ENCODE peak calls at places on chromosome 22, in ten cellular contexts. One of them, this sample, is unnamed.

GRCh38 chr22:27630754-27631153 is 170.8 kb downstream of the MN1 start:
- DNase-seq in MM.1S: no peak
- DNase-seq in cardiac muscle cell: no peak
- DNase-seq in CD8-positive, alpha-beta memory T cell: no peak
- DNase-seq in neural progenitor cell: peak
- DNase-seq in left lung: no peak
- DNase-seq in colonic mucosa: no peak
- DNase-seq in Peyer's patch: no peak
- DNase-seq in stomach: no peak
- DNase-seq in IMR-90: no peak
- DNase-seq in this sample: no peak

GRCh38 chr22:30878516-30879365 is 89.8 kb downstream of the MORC2 start:
- DNase-seq in MM.1S: no peak
- DNase-seq in cardiac muscle cell: peak
- DNase-seq in CD8-positive, alpha-beta memory T cell: no peak
- DNase-seq in neural progenitor cell: no peak
- DNase-seq in left lung: no peak
- DNase-seq in colonic mucosa: no peak
- DNase-seq in Peyer's patch: no peak
- DNase-seq in stomach: no peak
- DNase-seq in IMR-90: no peak
- DNase-seq in this sample: no peak

GRCh38 chr22:40758390-40758789 is 60.8 kb downstream of the SLC25A17 start:
- DNase-seq in MM.1S: no peak
- DNase-seq in cardiac muscle cell: no peak
- DNase-seq in CD8-positive, alpha-beta memory T cell: no peak
- DNase-seq in neural progenitor cell: no peak
- DNase-seq in left lung: no peak
- DNase-seq in colonic mucosa: no peak
- DNase-seq in Peyer's patch: no peak
- DNase-seq in stomach: no peak
- DNase-seq in IMR-90: no peak
- DNase-seq in this sample: no peak

GRCh38 chr22:37491106-37491505 is 4.9 kb upstream of the MFNG start:
- DNase-seq in MM.1S: no peak
- DNase-seq in cardiac muscle cell: no peak
- DNase-seq in CD8-positive, alpha-beta memory T cell: no peak
- DNase-seq in neural progenitor cell: no peak
- DNase-seq in left lung: no peak
- DNase-seq in colonic mucosa: no peak
- DNase-seq in Peyer's patch: no peak
- DNase-seq in stomach: no peak
- DNase-seq in IMR-90: no peak
- DNase-seq in this sample: no peak

GRCh38 chr22:36215976-36216375 is 14.4 kb upstream of the APOL4 start:
- DNase-seq in MM.1S: no peak
- DNase-seq in cardiac muscle cell: no peak
- DNase-seq in CD8-positive, alpha-beta memory T cell: no peak
- DNase-seq in neural progenitor cell: no peak
- DNase-seq in left lung: no peak
- DNase-seq in colonic mucosa: no peak
- DNase-seq in Peyer's patch: no peak
- DNase-seq in stomach: no peak
- DNase-seq in IMR-90: no peak
- DNase-seq in this sample: no peak

GRCh38 chr22:23858484-23858815 is 775 bp downstream of the SLC2A11 start:
- DNase-seq in MM.1S: no peak
- DNase-seq in cardiac muscle cell: no peak
- DNase-seq in CD8-positive, alpha-beta memory T cell: no peak
- DNase-seq in neural progenitor cell: no peak
- DNase-seq in left lung: no peak
- DNase-seq in colonic mucosa: no peak
- DNase-seq in Peyer's patch: no peak
- DNase-seq in stomach: no peak
- DNase-seq in IMR-90: no peak
- DNase-seq in this sample: no peak

GRCh38 chr22:44668886-44669724 is 32.9 kb upstream of the PRR5 start:
- DNase-seq in MM.1S: no peak
- DNase-seq in cardiac muscle cell: no peak
- DNase-seq in CD8-positive, alpha-beta memory T cell: no peak
- DNase-seq in neural progenitor cell: no peak
- DNase-seq in left lung: no peak
- DNase-seq in colonic mucosa: no peak
- DNase-seq in Peyer's patch: no peak
- DNase-seq in stomach: no peak
- DNase-seq in IMR-90: no peak
- DNase-seq in this sample: no peak

GRCh38 chr22:32204856-32205722 is at the start of gene RFPL2:
- DNase-seq in MM.1S: no peak
- DNase-seq in cardiac muscle cell: peak
- DNase-seq in CD8-positive, alpha-beta memory T cell: peak
- DNase-seq in neural progenitor cell: peak
- DNase-seq in left lung: no peak
- DNase-seq in colonic mucosa: no peak
- DNase-seq in Peyer's patch: peak
- DNase-seq in stomach: no peak
- DNase-seq in IMR-90: peak
- DNase-seq in this sample: peak

GRCh38 chr22:23778576-23778900 is 5.9 kb downstream of the MMP11 start:
- DNase-seq in MM.1S: no peak
- DNase-seq in cardiac muscle cell: no peak
- DNase-seq in CD8-positive, alpha-beta memory T cell: no peak
- DNase-seq in neural progenitor cell: no peak
- DNase-seq in left lung: no peak
- DNase-seq in colonic mucosa: no peak
- DNase-seq in Peyer's patch: no peak
- DNase-seq in stomach: no peak
- DNase-seq in IMR-90: no peak
- DNase-seq in this sample: no peak

GRCh38 chr22:26892401-26893033 is 235.1 kb downstream of the MIAT start:
- DNase-seq in MM.1S: no peak
- DNase-seq in cardiac muscle cell: no peak
- DNase-seq in CD8-positive, alpha-beta memory T cell: no peak
- DNase-seq in neural progenitor cell: no peak
- DNase-seq in left lung: peak
- DNase-seq in colonic mucosa: no peak
- DNase-seq in Peyer's patch: no peak
- DNase-seq in stomach: peak
- DNase-seq in IMR-90: no peak
- DNase-seq in this sample: peak

GRCh38 chr22:24973867-24974266 is 21.4 kb downstream of the KIAA1671 start:
- DNase-seq in MM.1S: no peak
- DNase-seq in cardiac muscle cell: no peak
- DNase-seq in CD8-positive, alpha-beta memory T cell: no peak
- DNase-seq in neural progenitor cell: no peak
- DNase-seq in left lung: no peak
- DNase-seq in colonic mucosa: peak
- DNase-seq in Peyer's patch: peak
- DNase-seq in stomach: peak
- DNase-seq in IMR-90: no peak
- DNase-seq in this sample: no peak
- H3K27ac ChIP-seq in MM.1S: no peak
- H3K27ac ChIP-seq in cardiac muscle cell: peak
- H3K27ac ChIP-seq in CD8-positive, alpha-beta memory T cell: no peak
- H3K27ac ChIP-seq in neural progenitor cell: no peak
- H3K27ac ChIP-seq in left lung: no peak
- H3K27ac ChIP-seq in colonic mucosa: peak
- H3K27ac ChIP-seq in Peyer's patch: peak
- H3K27ac ChIP-seq in stomach: peak
- H3K27ac ChIP-seq in IMR-90: no peak
- H3K27ac ChIP-seq in this sample: no peak

DNA sequence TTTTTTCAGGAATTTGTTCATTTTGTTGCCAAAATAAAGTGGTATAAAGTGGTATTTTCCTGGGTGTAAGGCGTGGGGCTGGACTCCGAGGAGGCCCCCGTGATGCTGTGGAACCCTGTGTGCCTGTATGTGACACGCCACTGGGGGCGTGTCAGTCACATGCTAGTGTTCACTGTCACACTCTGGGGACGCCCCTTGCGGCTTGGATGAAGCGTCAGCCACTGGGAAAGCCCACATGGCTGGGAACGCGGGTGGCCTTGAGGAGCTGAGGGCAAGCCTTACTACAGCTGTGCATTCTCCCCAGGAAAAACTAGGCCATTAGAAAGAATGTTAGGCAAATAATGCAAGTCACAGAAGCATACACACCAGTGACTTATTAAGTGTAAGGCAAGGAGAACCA is 77.0 kb upstream of the SLC25A18 start:
- DNase-seq in MM.1S: no peak
- DNase-seq in cardiac muscle cell: no peak
- DNase-seq in CD8-positive, alpha-beta memory T cell: no peak
- DNase-seq in neural progenitor cell: no peak
- DNase-seq in left lung: no peak
- DNase-seq in colonic mucosa: no peak
- DNase-seq in Peyer's patch: no peak
- DNase-seq in stomach: no peak
- DNase-seq in IMR-90: no peak
- DNase-seq in this sample: no peak
- H3K27ac ChIP-seq in MM.1S: no peak
- H3K27ac ChIP-seq in cardiac muscle cell: peak
- H3K27ac ChIP-seq in CD8-positive, alpha-beta memory T cell: no peak
- H3K27ac ChIP-seq in neural progenitor cell: peak
- H3K27ac ChIP-seq in left lung: no peak
- H3K27ac ChIP-seq in colonic mucosa: no peak
- H3K27ac ChIP-seq in Peyer's patch: no peak
- H3K27ac ChIP-seq in stomach: no peak
- H3K27ac ChIP-seq in IMR-90: no peak
- H3K27ac ChIP-seq in this sample: no peak

GRCh38 chr22:20137113-20137512 is 5.5 kb downstream of the ZDHHC8 start:
- DNase-seq in MM.1S: no peak
- DNase-seq in cardiac muscle cell: no peak
- DNase-seq in CD8-positive, alpha-beta memory T cell: no peak
- DNase-seq in neural progenitor cell: no peak
- DNase-seq in left lung: no peak
- DNase-seq in colonic mucosa: no peak
- DNase-seq in Peyer's patch: no peak
- DNase-seq in stomach: no peak
- DNase-seq in IMR-90: no peak
- DNase-seq in this sample: no peak

GRCh38 chr22:20138417-20138738 is 6.8 kb downstream of the ZDHHC8 start:
- DNase-seq in MM.1S: no peak
- DNase-seq in cardiac muscle cell: no peak
- DNase-seq in CD8-positive, alpha-beta memory T cell: no peak
- DNase-seq in neural progenitor cell: no peak
- DNase-seq in left lung: no peak
- DNase-seq in colonic mucosa: no peak
- DNase-seq in Peyer's patch: no peak
- DNase-seq in stomach: no peak
- DNase-seq in IMR-90: no peak
- DNase-seq in this sample: no peak

GRCh38 chr22:20138868-20139267 is 7.3 kb downstream of the ZDHHC8 start:
- DNase-seq in MM.1S: no peak
- DNase-seq in cardiac muscle cell: no peak
- DNase-seq in CD8-positive, alpha-beta memory T cell: no peak
- DNase-seq in neural progenitor cell: no peak
- DNase-seq in left lung: no peak
- DNase-seq in colonic mucosa: no peak
- DNase-seq in Peyer's patch: no peak
- DNase-seq in stomach: no peak
- DNase-seq in IMR-90: no peak
- DNase-seq in this sample: no peak

GRCh38 chr22:20136603-20136873 is 4.9 kb downstream of the ZDHHC8 start:
- DNase-seq in MM.1S: no peak
- DNase-seq in cardiac muscle cell: no peak
- DNase-seq in CD8-positive, alpha-beta memory T cell: no peak
- DNase-seq in neural progenitor cell: no peak
- DNase-seq in left lung: no peak
- DNase-seq in colonic mucosa: no peak
- DNase-seq in Peyer's patch: no peak
- DNase-seq in stomach: no peak
- DNase-seq in IMR-90: no peak
- DNase-seq in this sample: no peak

DNA sequence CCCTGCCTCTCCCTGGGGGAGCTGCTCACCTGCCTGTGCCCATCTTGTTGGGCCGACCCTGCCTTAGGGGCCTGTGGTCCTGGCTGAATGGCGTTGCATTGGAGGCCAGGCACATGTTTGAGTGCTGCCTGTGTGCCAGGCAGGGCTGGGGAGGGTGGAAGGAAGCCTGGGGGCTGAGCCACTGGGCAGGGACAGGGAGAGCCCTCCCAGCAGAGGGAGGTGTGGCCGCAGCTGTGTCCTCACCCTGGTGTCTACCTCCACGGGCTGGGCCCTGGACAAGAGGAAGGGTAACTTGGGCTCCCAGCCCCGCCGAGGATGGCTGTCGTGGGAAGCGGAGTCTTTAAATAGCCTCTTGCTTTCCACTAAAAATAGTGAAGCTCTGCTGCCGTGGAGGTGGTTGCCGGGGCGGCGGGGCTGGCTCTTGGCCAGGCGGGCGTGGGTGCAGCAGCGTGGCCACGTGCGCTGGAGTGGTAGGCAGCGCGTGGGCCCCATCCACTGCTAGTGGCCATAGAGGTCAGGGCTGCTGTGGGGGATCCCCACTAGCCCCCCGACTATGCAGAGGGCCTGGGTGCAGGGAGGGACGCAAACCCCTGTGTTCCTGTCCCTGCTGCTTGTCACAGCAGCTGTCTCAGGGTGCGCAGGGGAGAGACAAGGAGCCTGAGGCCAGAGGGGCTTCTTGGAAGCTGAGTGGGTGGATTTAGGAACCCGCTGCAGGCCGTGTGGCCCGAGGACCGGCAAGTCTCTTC is 6.2 kb downstream of the ZDHHC8 start:
- DNase-seq in MM.1S: no peak
- DNase-seq in cardiac muscle cell: no peak
- DNase-seq in CD8-positive, alpha-beta memory T cell: no peak
- DNase-seq in neural progenitor cell: no peak
- DNase-seq in left lung: no peak
- DNase-seq in colonic mucosa: no peak
- DNase-seq in Peyer's patch: no peak
- DNase-seq in stomach: no peak
- DNase-seq in IMR-90: no peak
- DNase-seq in this sample: no peak
- H3K27ac ChIP-seq in MM.1S: no peak
- H3K27ac ChIP-seq in cardiac muscle cell: peak
- H3K27ac ChIP-seq in CD8-positive, alpha-beta memory T cell: no peak
- H3K27ac ChIP-seq in neural progenitor cell: no peak
- H3K27ac ChIP-seq in left lung: no peak
- H3K27ac ChIP-seq in colonic mucosa: no peak
- H3K27ac ChIP-seq in Peyer's patch: no peak
- H3K27ac ChIP-seq in stomach: peak
- H3K27ac ChIP-seq in IMR-90: no peak
- H3K27ac ChIP-seq in this sample: no peak

DNA sequence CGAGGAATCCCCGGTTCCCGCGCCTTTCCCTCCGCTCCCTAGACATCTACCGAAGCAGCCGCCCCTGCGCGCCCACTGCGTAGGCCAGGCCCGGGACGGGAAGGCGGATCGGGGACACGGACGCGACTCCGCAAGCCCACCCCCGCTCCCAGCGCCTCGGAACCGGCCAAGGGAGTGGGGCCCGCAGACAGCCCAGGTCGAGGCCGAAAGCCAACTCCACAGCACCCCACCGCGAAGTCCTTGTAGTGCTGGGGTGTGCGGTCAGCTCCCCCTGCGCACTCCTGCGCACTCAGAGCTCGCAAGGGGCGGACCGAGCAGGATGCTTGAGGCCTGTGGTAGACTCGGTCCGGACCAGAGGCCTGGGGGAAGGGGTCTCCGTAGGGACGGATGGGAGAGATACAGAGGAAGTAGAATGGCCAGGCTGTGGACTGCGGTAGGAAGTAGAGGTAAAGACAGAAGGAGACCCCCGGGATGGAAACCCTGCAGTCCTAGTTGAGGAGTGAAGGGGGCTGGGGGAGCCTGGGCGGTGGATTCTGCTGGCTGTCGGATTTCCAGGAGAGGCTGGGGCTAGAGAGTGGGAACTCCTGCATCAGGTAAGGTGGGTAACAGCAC is 547 bp upstream of the SCARF2 start:
- DNase-seq in MM.1S: no peak
- DNase-seq in cardiac muscle cell: peak
- DNase-seq in CD8-positive, alpha-beta memory T cell: no peak
- DNase-seq in neural progenitor cell: peak
- DNase-seq in left lung: peak
- DNase-seq in colonic mucosa: no peak
- DNase-seq in Peyer's patch: peak
- DNase-seq in stomach: no peak
- DNase-seq in IMR-90: peak
- DNase-seq in this sample: peak
- H3K27ac ChIP-seq in MM.1S: no peak
- H3K27ac ChIP-seq in cardiac muscle cell: peak
- H3K27ac ChIP-seq in CD8-positive, alpha-beta memory T cell: no peak
- H3K27ac ChIP-seq in neural progenitor cell: no peak
- H3K27ac ChIP-seq in left lung: peak
- H3K27ac ChIP-seq in colonic mucosa: peak
- H3K27ac ChIP-seq in Peyer's patch: peak
- H3K27ac ChIP-seq in stomach: peak
- H3K27ac ChIP-seq in IMR-90: peak
- H3K27ac ChIP-seq in this sample: no peak

This sample was measured in mesenchymal stem cell.